ENCODE peak calls at places on chromosomes 6 and 20, in eight cellular contexts. I, A, E, U, S, W, O and F are unnamed samples.

GRCh38 chr6:132684267-132684666 is 25.3 kb upstream of the TAAR1 start:
- DNase-seq in I (no peak), A (no peak), E (no peak), U (no peak), S (no peak), W (peak; percentile 14), O (peak; percentile 4), F (no peak)

GRCh38 chr6:85594197-85594930 is 706 bp upstream of the SNX14 start:
- DNase-seq in I (peak; percentile 1), A (peak; percentile 40), E (peak; percentile 19), U (no peak), S (no peak), W (peak; percentile 39), O (no peak), F (peak; percentile 59)

GRCh38 chr20:63082939-63083735 is 76.4 kb upstream of the BHLHE23 start:
- DNase-seq in I (no peak), A (no peak), E (no peak), U (peak; percentile 65), S (no peak), W (no peak), O (no peak), F (no peak)

GRCh38 chr20:53750827-53751393 is 157.3 kb upstream of the ZNF217 start:
- DNase-seq in I (peak; percentile 87), A (no peak), E (no peak), U (no peak), S (no peak), W (peak; percentile 77), O (peak; percentile 73), F (no peak)

GRCh38 chr6:112289039-112289566 is 34.7 kb upstream of the LAMA4 start:
- DNase-seq in I (peak; percentile 63), A (no peak), E (no peak), U (no peak), S (no peak), W (peak; percentile 95), O (no peak), F (no peak)

GRCh38 chr6:169895000-169895759 is 143.8 kb downstream of the ERMARD start:
- DNase-seq in I (no peak), A (no peak), E (no peak), U (no peak), S (no peak), W (no peak), O (no peak), F (no peak)

GRCh38 chr6:158797331-158798202 is 21.6 kb downstream of the EZR start:
- DNase-seq in I (peak; percentile 60), A (no peak), E (no peak), U (no peak), S (no peak), W (peak; percentile 78), O (no peak), F (peak; percentile 12)

GRCh38 chr6:150336299-150336698 is 32.5 kb upstream of the IYD start:
- DNase-seq in I (no peak), A (no peak), E (no peak), U (no peak), S (no peak), W (peak; percentile 22), O (peak; percentile 80), F (no peak)

GRCh38 chr6:17826301-17826700 is 119.6 kb upstream of the NUP153 start:
- DNase-seq in I (no peak), A (no peak), E (no peak), U (no peak), S (no peak), W (no peak), O (no peak), F (no peak)

GRCh38 chr6:170434114-170434820 is 118.8 kb downstream of the PSMB1 start:
- DNase-seq in I (no peak), A (no peak), E (no peak), U (no peak), S (peak; percentile 56), W (peak; percentile 81), O (no peak), F (no peak)

GRCh38 chr20:33684533-33685327 is 1.5 kb downstream of the E2F1 start:
- DNase-seq in I (no peak), A (no peak), E (no peak), U (no peak), S (no peak), W (no peak), O (no peak), F (no peak)

GRCh38 chr6:150026976-150027805 is 1.9 kb upstream of the RAET1L start:
- DNase-seq in I (no peak), A (no peak), E (no peak), U (no peak), S (no peak), W (no peak), O (no peak), F (no peak)

GRCh38 chr6:95660544-95660943 is 83.2 kb downstream of the MANEA start:
- DNase-seq in I (no peak), A (no peak), E (no peak), U (no peak), S (no peak), W (no peak), O (no peak), F (no peak)

GRCh38 chr6:40387127-40387870 is 199.9 kb downstream of the LRFN2 start:
- DNase-seq in I (no peak), A (no peak), E (no peak), U (no peak), S (no peak), W (no peak), O (no peak), F (no peak)

GRCh38 chr6:37517411-37517812 is 17.7 kb upstream of the CCDC167 start:
- DNase-seq in I (no peak), A (peak; percentile 53), E (peak; percentile 22), U (peak; percentile 80), S (no peak), W (no peak), O (no peak), F (no peak)

GRCh38 chr6:135358907-135359459 is 138.6 kb downstream of the AHI1 start:
- DNase-seq in I (no peak), A (no peak), E (no peak), U (no peak), S (no peak), W (peak; percentile 74), O (no peak), F (no peak)

GRCh38 chr6:93235775-93236174 is 183.6 kb downstream of the EPHA7 start:
- DNase-seq in I (no peak), A (no peak), E (no peak), U (no peak), S (no peak), W (no peak), O (no peak), F (no peak)

GRCh38 chr6:39441986-39442385 is 119.5 kb upstream of the KCNK16 start:
- DNase-seq in I (no peak), A (no peak), E (no peak), U (no peak), S (no peak), W (no peak), O (no peak), F (no peak)

GRCh38 chr20:24568842-24569241 is 99.4 kb downstream of the SYNDIG1 start:
- DNase-seq in I (no peak), A (no peak), E (no peak), U (no peak), S (no peak), W (no peak), O (no peak), F (no peak)

GRCh38 chr6:45577836-45578504 is 200.2 kb upstream of the SUPT3H start:
- DNase-seq in I (peak; percentile 32), A (no peak), E (no peak), U (no peak), S (no peak), W (peak; percentile 31), O (no peak), F (no peak)